ENCODE peak calls at places on chromosomes 16 and 17, in six cellular contexts. F is stimulated activated CD4-positive, alpha-beta T cell treated with anti-CD3 and anti-CD28 coated beads, TNF-alpha, amount 100 ng/mL, for 48 hours; N is germinal center; U is body of pancreas; I is stimulated activated CD8-positive, alpha-beta memory T cell treated with anti-CD3 and anti-CD28 coated beads, Interleukin-4, amount 100 ng/mL, for 24 hours; Y is MCF 10A. S is an unnamed sample.

GRCh38 chr16:81071816-81072215 is 5.2 kb downstream of the C16orf46 start:
- DNase-seq in I (no peak), N (no peak), F (no peak), U (no peak), Y (peak), S (no peak)

GRCh38 chr17:79874329-79874981 is 35.2 kb upstream of the CBX4 start:
- DNase-seq in N (peak), U (peak), F (peak), I (no peak), Y (peak), S (no peak)

GRCh38 chr16:68643847-68644246 is 1.3 kb upstream of the CDH3 start:
- DNase-seq in N (no peak), I (no peak), Y (no peak), F (no peak), U (no peak), S (no peak)

GRCh38 chr16:6335072-6335471 is 997.6 kb upstream of the RBFOX1 start:
- DNase-seq in Y (no peak), F (no peak), N (no peak), U (no peak), I (no peak), S (peak)

GRCh38 chr17:3647769-3648540 is 11.4 kb downstream of the CTNS start:
- DNase-seq in F (peak), I (no peak), U (peak), Y (peak), N (peak), S (peak)

GRCh38 chr17:39722965-39723848 is 7.1 kb downstream of the MIEN1 start:
- DNase-seq in I (no peak), U (peak), F (no peak), Y (no peak), N (no peak), S (no peak)

GRCh38 chr17:36008998-36009665 is 7.8 kb upstream of the CCL15 start:
- DNase-seq in U (no peak), I (no peak), N (peak), F (no peak), Y (peak), S (no peak)

GRCh38 chr17:80604007-80604728 is 59.5 kb downstream of the RPTOR start:
- DNase-seq in U (no peak), N (no peak), Y (no peak), F (no peak), I (no peak), S (no peak)

GRCh38 chr16:64206877-64207276 is 915.0 kb downstream of the CDH11 start:
- DNase-seq in I (no peak), N (no peak), Y (no peak), F (no peak), U (no peak), S (no peak)

GRCh38 chr17:50110591-50111349 is 15.6 kb downstream of the PDK2 start:
- DNase-seq in Y (no peak), F (no peak), I (no peak), N (no peak), U (peak), S (no peak)

S was measured in nephron progenitor cell.